ENCODE peak calls at places on chromosomes 2 and 18, in six cellular contexts. W is tibial artery, G is Karpas-422, A is psoas muscle, H is breast epithelium, Y is hepatocyte. Z is an unnamed sample. For H3K4me1 and H3K27me3, the result is how much of the 10 kb centered on the place peaks cover.

GRCh38 chr18:75183524-75183923 is 25.4 kb downstream of the PTGR3 start:
- DNase-seq in W (no peak), G (no peak), A (no peak), H (no peak), Y (no peak), Z (peak)

GRCh38 chr2:106156305-106157288 is 37.5 kb downstream of the UXS1 start:
- DNase-seq in W (no peak), G (no peak), A (no peak), H (no peak), Y (no peak), Z (no peak)

GRCh38 chr2:96856776-96857673 is 791 bp downstream of the ANKRD39 start:
- DNase-seq in W (no peak), G (peak), A (no peak), H (no peak), Y (no peak), Z (peak)

GRCh38 chr2:95578529-95578928 is 13.3 kb upstream of the TRIM43 start:
- DNase-seq in W (no peak), G (no peak), A (no peak), H (no peak), Y (no peak), Z (no peak)

GRCh38 chr18:7815797-7816196 is 248.7 kb downstream of the PTPRM start:
- DNase-seq in W (no peak), G (no peak), A (no peak), H (no peak), Y (no peak), Z (no peak)

GRCh38 chr2:36478332-36478738 is 119.6 kb downstream of the FEZ2 start:
- DNase-seq in W (no peak), G (no peak), A (no peak), H (peak), Y (peak), Z (no peak)

GRCh38 chr2:84881581-84882414 is 914 bp upstream of the TRABD2A start:
- DNase-seq in W (peak), G (peak), A (peak), H (peak), Y (peak), Z (peak)

GRCh38 chr2:226691265-226691664 is 108.4 kb downstream of the IRS1 start:
- DNase-seq in W (no peak), G (no peak), A (no peak), H (no peak), Y (no peak), Z (no peak)

GRCh38 chr18:34600118-34600517 is 110.0 kb upstream of the DTNA start:
- DNase-seq in W (no peak), G (no peak), A (no peak), H (no peak), Y (no peak), Z (no peak)

GRCh38 chr2:144505245-144505801 is 14.6 kb downstream of the ZEB2 start:
- DNase-seq in W (no peak), G (no peak), A (no peak), H (no peak), Y (no peak), Z (no peak)

GRCh38 chr2:128607981-128608506 is 289.4 kb upstream of the HS6ST1 start:
- DNase-seq in W (no peak), G (no peak), A (no peak), H (peak), Y (no peak), Z (peak)

GRCh38 chr2:165248238-165248637 is 9.0 kb downstream of the SCN2A start:
- DNase-seq in W (no peak), G (no peak), A (no peak), H (no peak), Y (no peak), Z (no peak)

GRCh38 chr2:153287109-153287801 is 191.3 kb downstream of the RPRM start:
- DNase-seq in W (no peak), G (no peak), A (no peak), H (no peak), Y (peak), Z (peak)

GRCh38 chr2:48527211-48527880 is 2.6 kb upstream of the STON1 start:
- DNase-seq in W (no peak), G (no peak), A (no peak), H (no peak), Y (no peak), Z (no peak)

GRCh38 chr2:27372937-27373336 is 2.5 kb downstream of the SNX17 start:
- DNase-seq in W (no peak), G (no peak), A (no peak), H (no peak), Y (no peak), Z (no peak)

GRCh38 chr2:100756704-100757103 is 63.2 kb upstream of the NPAS2 start:
- DNase-seq in W (no peak), G (no peak), A (no peak), H (no peak), Y (no peak), Z (no peak)

GRCh38 chr2:152523091-152523490 is 188.1 kb downstream of the FMNL2 start:
- DNase-seq in W (no peak), G (no peak), A (no peak), H (no peak), Y (no peak), Z (no peak)

GRCh38 chr18:26993568-26993967 is 128.1 kb upstream of the AQP4 start:
- DNase-seq in W (no peak), G (no peak), A (no peak), H (no peak), Y (no peak), Z (no peak)

GRCh38 chr2:63844616-63845015 is 2.9 kb downstream of the UGP2 start:
- DNase-seq in W (no peak), G (no peak), A (no peak), H (no peak), Y (no peak), Z (no peak)
- H3K4me1 ChIP-seq in W (half or more), G (half or more), A (half or more), H (under half), Y (under half), Z (under half)

GRCh38 chr2:240169486-240170353 is 29.3 kb upstream of the OTOS start:
- DNase-seq in W (no peak), G (no peak), A (no peak), H (no peak), Y (no peak), Z (no peak)
- H3K27me3 ChIP-seq in W (under half), G (under half), A (under half), H (under half), Y (under half), Z (under half)

DNA sequence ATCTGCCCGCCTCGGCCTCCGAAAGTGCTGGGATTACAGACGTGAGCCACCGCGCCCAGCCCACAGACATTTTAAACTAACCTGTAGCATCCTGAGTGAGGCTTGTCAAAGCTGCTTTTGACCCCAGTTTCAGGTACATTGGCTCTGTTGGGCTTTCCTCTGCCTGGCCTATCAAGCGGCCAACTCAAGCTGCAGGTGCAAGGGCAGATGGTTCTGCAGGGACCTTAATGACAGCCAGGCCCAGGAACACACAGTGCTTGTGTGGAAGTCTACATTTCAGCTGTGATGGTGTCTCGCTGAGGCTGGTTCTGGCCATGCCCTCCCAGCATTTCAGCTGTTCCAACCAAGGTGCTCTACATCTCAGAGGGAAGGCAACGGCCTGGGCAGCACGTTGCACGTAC is 18.4 kb downstream of the INPP4A start:
- DNase-seq in W (no peak), G (no peak), A (no peak), H (no peak), Y (no peak), Z (no peak)
- H3K4me1 ChIP-seq in W (under half), G (half or more), A (under half), H (under half), Y (under half), Z (under half)

GRCh38 chr2:6314218-6314855 is 551.4 kb downstream of the CMPK2 start:
- DNase-seq in W (no peak), G (no peak), A (no peak), H (no peak), Y (no peak), Z (no peak)
- H3K27me3 ChIP-seq in W (under half), G (under half), A (under half), H (under half), Y (under half), Z (under half)

GRCh38 chr2:45892757-45893156 is 241.3 kb downstream of the PRKCE start:
- DNase-seq in W (no peak), G (no peak), A (no peak), H (no peak), Y (no peak), Z (no peak)
- H3K4me1 ChIP-seq in W (under half), G (half or more), A (under half), H (under half), Y (under half), Z (under half)

Z was measured in Caco-2.